ENCODE peak calls at places on chromosome 19, in ten cellular contexts. Z is thoracic aorta, D is aorta, N is transverse colon, M is Peyer's patch, L is ovary, J is fibroblast of lung, H is MM.1S, R is left ventricle myocardium inferior, A is lower lobe of right lung. V is an unnamed sample. For H3K4me1, the result is how much of the 10 kb centered on the place peaks cover.

GRCh38 chr19:49017666-49018351 is 918 bp upstream of the LHB start:
- DNase-seq in Z (no peak), N (peak), A (peak), D (peak), L (peak), M (peak), H (peak), R (peak), J (peak), V (peak)

GRCh38 chr19:4933528-4933927 is 24.2 kb downstream of the UHRF1 start:
- DNase-seq in L (no peak), D (no peak), J (peak), Z (no peak), R (no peak), H (no peak), M (peak), N (peak), A (no peak), V (no peak)

GRCh38 chr19:58544591-58545285 is 874 bp downstream of the TRIM28 start:
- DNase-seq in Z (no peak), A (peak), H (peak), L (no peak), R (no peak), D (no peak), M (no peak), J (peak), N (no peak), V (no peak)

GRCh38 chr19:3573858-3574637 is 1.3 kb downstream of the HMG20B start:
- DNase-seq in M (peak), D (peak), L (peak), N (peak), Z (peak), A (peak), J (peak), R (peak), H (peak), V (peak)

GRCh38 chr19:3285647-3286176 is 61.3 kb downstream of the CELF5 start:
- DNase-seq in J (peak), R (no peak), M (peak), Z (no peak), L (no peak), H (no peak), A (no peak), N (no peak), D (no peak), V (no peak)

GRCh38 chr19:54155694-54156093 is 3.8 kb downstream of the LENG1 start:
- DNase-seq in Z (no peak), J (no peak), H (no peak), R (no peak), L (peak), M (no peak), A (no peak), N (no peak), D (no peak), V (no peak)

GRCh38 chr19:35142531-35143230 is 374 bp upstream of the FXYD7 start:
- DNase-seq in H (peak), R (peak), Z (no peak), A (no peak), N (peak), M (peak), L (peak), J (no peak), D (no peak), V (peak)

GRCh38 chr19:2424686-2425621 is 2.4 kb downstream of the TIMM13 start:
- DNase-seq in R (peak), L (peak), N (no peak), Z (no peak), A (no peak), D (no peak), M (no peak), J (peak), H (no peak), V (no peak)

GRCh38 chr19:56291857-56292256 is 19.3 kb downstream of the EDDM13 start:
- DNase-seq in H (no peak), L (no peak), M (no peak), D (no peak), R (no peak), J (no peak), A (no peak), N (no peak), Z (no peak), V (no peak)

GRCh38 chr19:4068058-4068966 is 1.6 kb upstream of the ZBTB7A start:
- DNase-seq in J (no peak), M (peak), L (peak), N (peak), D (no peak), R (no peak), Z (no peak), H (no peak), A (peak), V (peak)

GRCh38 chr19:39067104-39067503 is 17.1 kb upstream of the ACP7 start:
- DNase-seq in M (no peak), J (no peak), N (no peak), L (no peak), D (no peak), R (no peak), H (no peak), Z (no peak), A (no peak), V (no peak)

GRCh38 chr19:49103331-49104085 is 10.7 kb upstream of the LIN7B start:
- DNase-seq in R (no peak), D (no peak), L (no peak), A (no peak), N (no peak), Z (no peak), H (no peak), M (no peak), J (no peak), V (no peak)

GRCh38 chr19:3275583-3276340 is 51.3 kb downstream of the CELF5 start:
- DNase-seq in N (peak), Z (peak), M (peak), A (peak), H (peak), J (peak), R (peak), D (peak), L (no peak), V (peak)

GRCh38 chr19:42246143-42246868 is 3.9 kb upstream of the GSK3A start:
- DNase-seq in A (peak), Z (peak), R (peak), D (peak), N (peak), J (peak), M (peak), L (peak), H (no peak), V (no peak)

GRCh38 chr19:55681131-55682087 is 6.4 kb downstream of the EPN1 start:
- DNase-seq in H (no peak), N (no peak), Z (no peak), J (peak), A (no peak), L (peak), M (no peak), R (no peak), D (no peak), V (no peak)

GRCh38 chr19:38145627-38146026 is 78.4 kb downstream of the DPF1 start:
- DNase-seq in H (no peak), Z (no peak), A (no peak), J (no peak), R (no peak), D (no peak), L (no peak), N (no peak), M (no peak), V (no peak)

GRCh38 chr19:48993175-48994034 is at the start of the genes GYS1 and RUVBL2:
- DNase-seq in J (peak), H (peak), M (peak), A (peak), N (peak), D (peak), Z (peak), R (peak), L (peak), V (peak)

GRCh38 chr19:48069435-48069834 is 25.6 kb upstream of the CABP5 start:
- DNase-seq in A (no peak), R (no peak), Z (no peak), H (no peak), M (no peak), L (no peak), N (no peak), J (no peak), D (no peak), V (no peak)

GRCh38 chr19:40907968-40908735 is 26.1 kb upstream of the CYP2A7 start:
- DNase-seq in M (no peak), H (no peak), L (peak), N (no peak), R (no peak), Z (no peak), J (no peak), A (no peak), D (peak), V (peak)

GRCh38 chr19:17762505-17763229 is 11.4 kb downstream of the FCHO1 start:
- DNase-seq in Z (no peak), A (no peak), R (no peak), L (no peak), M (peak), H (no peak), D (peak), J (peak), N (peak), V (no peak)

GRCh38 chr19:38952395-38953165 is 21.8 kb downstream of the MRPS12 start:
- DNase-seq in H (peak), J (no peak), N (peak), D (no peak), M (peak), A (no peak), L (no peak), R (no peak), Z (no peak), V (no peak)

GRCh38 chr19:51490676-51491075 is 10.9 kb downstream of the SIGLEC12 start:
- DNase-seq in R (no peak), H (no peak), D (no peak), L (no peak), J (no peak), A (no peak), Z (no peak), N (no peak), M (no peak), V (no peak)

DNA sequence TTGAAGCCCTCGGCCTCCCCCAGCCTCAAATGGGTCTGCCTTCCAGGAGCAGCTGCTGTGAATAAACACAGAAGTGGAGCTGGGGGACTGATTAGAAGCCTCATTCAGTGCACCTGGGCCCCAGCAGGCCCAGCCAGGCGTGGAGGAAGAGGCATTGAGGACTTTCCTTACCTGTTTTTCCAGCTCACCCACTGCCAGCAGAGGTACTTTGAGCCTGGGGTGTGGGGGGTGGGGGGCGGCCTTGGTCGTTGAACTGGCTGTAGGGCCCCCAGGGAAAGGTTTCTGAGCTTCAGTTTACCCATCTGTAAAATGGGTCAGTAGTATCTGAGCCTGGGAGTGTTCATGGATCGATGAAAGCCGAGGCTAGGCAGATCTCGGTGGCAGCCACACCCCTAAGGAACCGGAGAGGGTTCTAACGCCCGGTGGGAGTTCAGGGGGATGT is 1.5 kb downstream of the CERS4 start:
- DNase-seq in R (no peak), L (no peak), J (no peak), N (no peak), M (peak), Z (no peak), D (no peak), H (no peak), A (no peak), V (no peak)
- H3K27ac ChIP-seq in R (no peak), L (no peak), J (no peak), N (no peak), M (no peak), Z (no peak), D (no peak), H (no peak), A (no peak), V (no peak)

GRCh38 chr19:15297416-15298224 is 34.7 kb downstream of the BRD4 start:
- DNase-seq in J (peak), L (no peak), D (no peak), Z (no peak), N (peak), A (no peak), H (no peak), M (peak), R (no peak), V (no peak)
- H3K4me1 ChIP-seq in J (half or more), L (half or more), D (under half), Z (half or more), N (half or more), A (half or more), H (under half), M (under half), R (half or more), V (half or more)

GRCh38 chr19:29945017-29945416 is 3.0 kb downstream of the URI1 start:
- DNase-seq in J (no peak), Z (no peak), M (no peak), N (no peak), H (no peak), L (no peak), R (no peak), D (no peak), A (no peak), V (no peak)
- H3K27ac ChIP-seq in J (no peak), Z (no peak), M (peak), N (no peak), H (no peak), L (no peak), R (no peak), D (no peak), A (no peak), V (no peak)

DNA sequence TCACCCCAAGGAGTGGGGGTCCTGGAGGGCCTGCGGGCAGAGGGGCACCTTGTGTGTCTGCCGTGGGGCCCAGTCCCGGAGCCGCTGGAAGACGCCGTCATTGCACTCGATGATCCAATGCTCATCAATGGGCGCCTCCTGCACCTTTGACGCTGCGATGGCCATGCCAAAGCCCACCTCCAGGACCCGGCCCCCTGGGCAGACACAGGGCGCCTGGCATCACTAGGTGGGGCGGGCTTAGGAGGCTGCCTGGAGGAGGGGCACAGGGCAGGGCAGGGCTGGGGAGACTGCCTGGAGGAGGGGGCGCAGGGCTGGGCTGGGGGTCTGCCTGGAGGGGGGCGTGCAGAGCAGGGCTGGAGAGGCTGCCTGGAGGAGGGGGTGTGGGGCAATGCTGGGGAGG is 1.6 kb downstream of the GAMT start:
- DNase-seq in M (no peak), A (no peak), R (no peak), H (no peak), D (no peak), Z (no peak), L (no peak), J (no peak), N (no peak), V (no peak)
- H3K4me1 ChIP-seq in M (under half), A (under half), R (half or more), H (under half), D (under half), Z (under half), L (under half), J (under half), N (under half), V (under half)

GRCh38 chr19:45637890-45638667 is 1.1 kb downstream of the EML2 start:
- DNase-seq in A (no peak), N (peak), M (no peak), D (no peak), R (no peak), L (no peak), J (peak), Z (no peak), H (no peak), V (no peak)

GRCh38 chr19:45640849-45641273 is 1.7 kb upstream of the EML2 start:
- DNase-seq in N (peak), Z (no peak), D (no peak), R (no peak), H (no peak), J (no peak), L (no peak), M (peak), A (peak), V (no peak)

GRCh38 chr19:45636902-45637301 is 2.3 kb downstream of the EML2 start:
- DNase-seq in Z (no peak), A (no peak), J (no peak), N (no peak), H (no peak), L (no peak), R (no peak), M (no peak), D (no peak), V (no peak)

GRCh38 chr19:45641274-45642105 is 2.3 kb upstream of the EML2 start:
- DNase-seq in L (peak), J (peak), D (peak), A (peak), Z (no peak), N (peak), H (peak), R (peak), M (peak), V (peak)

DNA sequence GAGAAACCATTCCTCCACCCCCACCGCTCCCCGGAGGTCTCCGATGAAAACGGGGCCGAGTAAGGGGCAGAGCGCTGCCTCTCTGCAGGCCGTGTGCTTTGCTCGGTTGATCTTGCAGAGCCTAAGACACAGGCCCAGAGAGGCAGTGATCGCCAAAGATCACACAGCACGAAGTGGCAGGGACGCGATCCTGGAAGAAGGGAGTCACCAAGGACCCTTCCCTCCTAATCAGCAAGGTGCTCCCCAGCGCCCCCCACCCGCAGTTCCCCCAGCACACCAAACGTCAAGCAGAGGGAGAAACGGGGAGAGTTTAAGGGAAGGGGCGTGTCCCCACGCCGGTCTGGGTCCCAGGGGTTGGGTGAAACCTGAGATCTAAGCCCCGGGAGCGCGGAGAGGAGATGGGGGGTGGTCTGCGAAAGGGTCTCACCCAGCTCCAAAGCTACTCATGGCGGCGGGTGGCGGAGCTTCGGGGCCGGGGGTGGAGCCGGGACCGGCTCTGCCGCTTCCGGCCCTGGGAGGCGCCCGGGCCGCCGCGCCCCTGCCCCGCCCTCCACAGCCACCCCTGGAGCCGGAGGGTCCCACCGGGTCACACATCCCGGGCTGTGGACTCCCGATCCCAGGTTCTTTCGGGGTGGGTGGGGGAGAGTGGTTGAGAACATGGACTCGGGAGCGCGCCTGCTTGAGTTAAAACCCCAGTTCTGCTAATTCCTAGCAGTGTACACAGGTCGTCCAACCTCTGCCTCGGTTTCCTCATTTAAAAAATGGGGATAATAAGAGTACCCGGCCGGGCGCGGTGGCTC is at the start of gene EML2:
- DNase-seq in J (peak), Z (no peak), L (no peak), D (no peak), R (peak), A (peak), M (peak), H (peak), N (peak), V (peak)
- H3K27ac ChIP-seq in J (peak), Z (no peak), L (no peak), D (peak), R (peak), A (peak), M (peak), H (no peak), N (peak), V (peak)

DNA sequence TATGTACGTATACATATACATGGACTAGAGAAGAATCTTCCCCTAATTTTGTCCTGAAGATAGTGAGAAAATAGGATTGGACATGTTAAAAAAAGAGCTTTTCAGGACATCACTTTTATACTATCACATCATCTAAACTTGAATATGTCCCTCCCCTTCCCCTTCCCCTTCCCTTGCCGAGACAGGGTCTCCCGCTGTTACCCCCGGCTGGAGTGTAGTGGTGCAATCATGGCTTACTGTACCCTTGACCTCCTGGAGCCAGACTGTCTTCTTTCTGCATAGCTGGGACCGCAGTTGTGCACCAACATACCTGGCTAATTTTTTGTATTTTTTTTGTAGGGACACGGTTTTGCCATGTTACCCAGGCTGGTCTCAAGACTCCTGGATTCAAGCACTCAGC is 6.6 kb downstream of the HNRNPM start:
- DNase-seq in H (no peak), J (no peak), L (no peak), R (no peak), D (peak), Z (no peak), M (no peak), A (no peak), N (no peak), V (no peak)
- H3K4me1 ChIP-seq in H (under half), J (under half), L (under half), R (half or more), D (under half), Z (half or more), M (under half), A (half or more), N (half or more), V (half or more)

GRCh38 chr19:7645656-7646425 is 8.9 kb downstream of the STXBP2 start:
- DNase-seq in N (no peak), H (no peak), D (no peak), J (no peak), R (no peak), A (no peak), L (no peak), M (no peak), Z (no peak), V (no peak)
- H3K27ac ChIP-seq in N (no peak), H (no peak), D (no peak), J (no peak), R (no peak), A (no peak), L (no peak), M (no peak), Z (no peak), V (no peak)